ENCODE peak calls at places on chromosomes 3 and 15, in seven cellular contexts. C is IMR-90, Q is MM.1S, T is neural progenitor cell, V is prostate gland, B is ovary, R is BJ. Y is an unnamed sample.

GRCh38 chr3:196220587-196220986 is 4.3 kb downstream of the SLC51A start:
- DNase-seq in R (no peak), C (no peak), Q (no peak), V (no peak), T (no peak), B (no peak), Y (no peak)

GRCh38 chr3:115156255-115156654 is 9.2 kb upstream of the ZBTB20 start:
- DNase-seq in C (no peak), Q (no peak), T (no peak), R (no peak), B (no peak), V (no peak), Y (no peak)

GRCh38 chr3:123713211-123713610 is 128.4 kb upstream of the HACD2 start:
- DNase-seq in V (no peak), T (no peak), B (no peak), Q (no peak), R (no peak), C (no peak), Y (no peak)

GRCh38 chr15:29348308-29348914 is 78.8 kb upstream of the NSMCE3 start:
- DNase-seq in V (peak), R (no peak), Q (no peak), B (no peak), C (no peak), T (peak), Y (no peak)

GRCh38 chr15:28079313-28079969 is 19.7 kb downstream of the OCA2 start:
- DNase-seq in B (no peak), R (no peak), T (no peak), Q (no peak), C (no peak), V (no peak), Y (no peak)

GRCh38 chr3:34022147-34022546 is 223.7 kb downstream of the PDCD6IP start:
- DNase-seq in T (no peak), C (no peak), R (no peak), B (no peak), V (no peak), Q (no peak), Y (no peak)

GRCh38 chr3:14622368-14622767 is 29.2 kb upstream of the CCDC174 start:
- DNase-seq in C (no peak), B (no peak), R (no peak), V (no peak), Q (no peak), T (no peak), Y (no peak)

GRCh38 chr3:68893600-68894239 is 38.6 kb downstream of the TAFA4 start:
- DNase-seq in Q (peak), R (no peak), V (no peak), T (peak), C (peak), B (no peak), Y (no peak)

GRCh38 chr15:45799508-45799907 is 164.7 kb downstream of the SQOR start:
- DNase-seq in Q (peak), R (no peak), T (no peak), B (no peak), V (no peak), C (no peak), Y (no peak)

GRCh38 chr3:156687023-156687422 is 12.6 kb downstream of the TIPARP start:
- DNase-seq in R (no peak), C (peak), T (no peak), V (no peak), B (no peak), Q (peak), Y (no peak)

GRCh38 chr15:74375303-74375693 is 7.9 kb upstream of the CYP11A1 start:
- DNase-seq in B (peak), C (peak), Q (peak), T (peak), V (peak), R (no peak), Y (peak)

GRCh38 chr15:74376226-74376625 is 8.8 kb upstream of the CYP11A1 start:
- DNase-seq in R (no peak), Q (no peak), B (peak), C (no peak), T (no peak), V (no peak), Y (no peak)

GRCh38 chr15:74373731-74374647 is 6.5 kb upstream of the CYP11A1 start:
- DNase-seq in T (peak), V (peak), Q (peak), C (peak), R (no peak), B (peak), Y (peak)

GRCh38 chr15:74373056-74373650 is 5.7 kb upstream of the CYP11A1 start:
- DNase-seq in T (no peak), C (no peak), B (no peak), Q (no peak), R (no peak), V (no peak), Y (no peak)

DNA sequence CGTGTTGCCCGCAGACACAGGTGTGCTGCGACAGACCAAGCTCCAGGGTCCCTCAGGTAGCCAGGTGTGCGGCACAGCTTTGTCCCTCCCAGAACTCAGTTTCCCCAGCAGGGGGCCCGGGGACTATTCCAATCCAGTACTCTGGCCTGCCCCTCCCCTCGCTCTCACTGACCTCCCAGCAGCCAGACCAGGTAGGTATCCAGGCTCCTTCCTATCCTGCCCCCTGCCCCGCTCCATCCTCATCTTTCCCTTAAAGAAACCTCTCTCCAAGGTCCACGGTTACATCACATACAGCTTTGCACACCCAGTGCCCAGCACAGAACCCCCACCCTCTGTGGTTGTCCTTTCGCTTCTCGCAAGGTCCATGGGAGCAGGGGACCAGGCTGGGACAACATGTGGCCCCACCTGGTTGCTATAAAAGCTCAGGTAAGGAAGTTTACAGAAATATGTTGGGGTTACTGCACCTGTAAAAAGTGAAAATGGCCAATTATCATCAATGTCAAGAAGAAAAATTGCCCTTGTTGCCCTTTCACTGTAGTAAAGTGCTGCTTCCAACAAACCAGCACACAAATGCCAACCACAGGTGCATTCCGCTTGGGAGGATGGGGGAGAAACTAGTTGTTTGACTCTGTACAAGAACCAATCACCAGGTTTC is 7.3 kb upstream of the CYP11A1 start:
- DNase-seq in Q (peak), V (no peak), R (no peak), C (no peak), T (no peak), B (no peak), Y (no peak)
- TF ChIP-seq CTCF in Q (no peak), V (no peak), R (peak), C (no peak), T (no peak), B (no peak), Y (no peak)

DNA sequence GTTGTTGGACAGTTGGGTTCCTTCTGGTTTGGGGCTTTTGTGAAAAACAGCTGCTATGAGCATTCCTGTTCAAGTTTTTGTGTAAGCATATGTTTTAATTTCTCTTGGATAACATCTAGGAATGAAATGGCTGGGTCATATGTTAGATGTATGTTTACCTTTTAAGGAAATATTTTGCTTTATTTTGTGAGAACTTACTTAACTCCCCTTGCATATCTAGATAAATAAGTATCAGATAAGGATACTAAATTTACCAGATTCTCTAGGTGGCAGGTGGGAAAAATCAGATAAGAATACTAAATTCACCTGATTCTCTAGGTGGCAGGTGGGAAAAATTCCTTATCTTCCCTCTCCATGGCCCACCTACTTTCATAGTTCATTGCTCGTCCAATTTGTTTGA is 1.1 kb upstream of the PLS1 start:
- DNase-seq in B (no peak), Q (no peak), R (no peak), T (no peak), C (no peak), V (no peak), Y (no peak)
- H3K4me3 ChIP-seq in B (no peak), Q (no peak), R (no peak), T (peak), C (no peak), V (no peak), Y (no peak)

GRCh38 chr15:64034519-64034918 is 11.8 kb downstream of the DAPK2 start:
- DNase-seq in B (no peak), Q (no peak), R (no peak), C (no peak), V (no peak), T (no peak), Y (no peak)

GRCh38 chr15:64044315-64045105 is 1.8 kb downstream of the DAPK2 start:
- DNase-seq in V (no peak), T (no peak), R (no peak), C (no peak), B (no peak), Q (no peak), Y (peak)

GRCh38 chr15:64035525-64035924 is 10.8 kb downstream of the DAPK2 start:
- DNase-seq in R (no peak), C (no peak), Q (no peak), B (no peak), V (no peak), T (no peak), Y (no peak)

DNA sequence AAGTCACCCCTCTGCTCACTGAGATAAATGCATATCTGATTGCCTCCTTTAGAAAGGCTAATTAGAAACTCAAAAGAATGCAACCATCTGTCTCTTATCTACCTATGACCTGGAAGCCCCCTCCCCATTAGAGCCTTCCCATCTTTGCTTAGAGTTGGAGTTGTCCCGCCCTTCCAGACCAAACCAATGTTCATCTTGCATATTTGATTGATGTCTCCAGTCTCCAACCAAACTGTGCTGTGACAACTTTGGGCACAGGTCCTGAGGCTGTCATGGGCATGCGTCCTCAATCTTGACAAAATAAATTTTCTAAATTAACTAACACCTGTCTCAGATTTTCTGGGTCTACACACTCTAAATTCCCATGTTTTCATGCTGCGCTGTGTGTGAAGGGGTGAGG is 7.4 kb downstream of the DAPK2 start:
- DNase-seq in C (no peak), T (no peak), V (no peak), R (no peak), B (no peak), Q (no peak), Y (no peak)
- TF ChIP-seq CTCF in C (no peak), T (no peak), V (no peak), R (no peak), B (no peak), Q (no peak), Y (no peak)

GRCh38 chr3:119808843-119809242 is 26.9 kb downstream of the NR1I2 start:
- DNase-seq in R (no peak), C (no peak), B (no peak), Q (no peak), T (no peak), V (no peak), Y (no peak)

GRCh38 chr3:119808244-119808643 is 26.3 kb downstream of the NR1I2 start:
- DNase-seq in B (no peak), R (no peak), T (no peak), C (no peak), Q (no peak), V (no peak), Y (no peak)

GRCh38 chr3:119810018-119810435 is 28.1 kb downstream of the NR1I2 start:
- DNase-seq in C (peak), V (no peak), T (no peak), B (no peak), Q (peak), R (no peak), Y (no peak)

GRCh38 chr3:119812491-119813058 is 30.7 kb downstream of the NR1I2 start:
- DNase-seq in B (no peak), R (no peak), C (no peak), T (no peak), Q (no peak), V (no peak), Y (no peak)

DNA sequence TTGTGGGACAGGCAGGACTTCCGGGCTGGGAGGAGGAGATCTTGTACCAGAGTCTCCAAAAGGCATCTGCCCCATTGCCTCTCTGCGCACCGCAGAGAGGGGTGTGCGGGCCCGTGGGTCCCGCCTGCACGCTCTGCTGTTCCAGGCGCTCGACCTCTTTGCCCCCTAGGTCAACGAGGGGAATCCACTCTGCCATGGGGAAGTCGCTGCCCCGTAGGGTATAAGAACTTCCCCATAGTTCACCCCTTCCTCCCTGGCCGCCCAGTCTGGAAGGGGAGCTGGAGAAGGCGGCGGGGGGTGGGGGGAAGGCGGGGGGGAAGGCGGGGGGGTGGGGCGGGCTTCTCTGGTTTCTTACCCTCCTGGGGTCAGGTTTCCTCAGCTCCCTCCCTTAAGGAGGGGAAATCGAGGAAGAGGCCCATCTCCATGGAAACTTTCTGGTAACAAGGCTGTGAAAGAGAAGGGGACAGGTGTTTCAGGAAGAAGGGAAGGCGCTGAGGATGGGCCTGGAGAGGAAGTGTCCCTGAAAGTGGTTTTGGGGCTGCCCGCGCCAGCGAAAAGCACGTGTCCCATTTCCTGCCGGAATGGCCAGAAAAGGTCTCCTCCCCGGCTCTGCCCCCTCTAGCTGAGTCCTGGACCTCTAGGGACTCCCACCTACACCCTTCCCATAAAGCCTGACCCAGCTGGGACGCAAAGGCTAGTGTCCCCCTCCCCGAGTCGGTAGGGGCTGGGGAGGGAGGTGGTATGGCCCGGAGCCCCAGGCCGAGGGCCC is 27.5 kb downstream of the NR1I2 start:
- DNase-seq in C (no peak), T (no peak), R (no peak), Q (no peak), V (no peak), B (no peak), Y (no peak)
- H3K4me3 ChIP-seq in C (peak), T (no peak), R (peak), Q (peak), V (peak), B (peak), Y (peak)

DNA sequence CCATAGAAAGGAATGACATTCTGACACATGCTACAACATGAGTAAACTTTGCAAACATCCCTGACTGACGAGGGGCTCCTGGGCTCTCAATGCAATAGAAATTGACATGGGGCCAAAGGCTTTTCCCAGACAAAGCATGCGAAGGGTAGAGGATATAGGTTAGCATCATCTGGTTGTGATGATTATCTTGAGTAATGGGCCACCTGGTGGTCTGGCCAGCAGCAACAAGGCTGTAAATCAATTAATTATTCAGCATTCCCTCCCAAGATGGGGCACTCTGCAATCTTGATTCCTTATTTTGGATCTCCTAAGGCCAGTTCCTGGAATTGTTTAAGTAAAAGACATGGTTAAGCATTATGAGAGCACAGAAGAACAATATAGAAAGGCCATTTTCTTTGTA is 99.2 kb downstream of the AGBL1 start:
- DNase-seq in R (no peak), B (no peak), C (no peak), Q (no peak), V (no peak), T (peak), Y (no peak)
- TF ChIP-seq CTCF in R (no peak), B (no peak), C (no peak), Q (no peak), V (no peak), T (peak), Y (no peak)

GRCh38 chr3:62370112-62371031 is 3.0 kb downstream of the FEZF2 start:
- DNase-seq in T (peak), B (no peak), C (no peak), R (no peak), V (no peak), Q (no peak), Y (no peak)

GRCh38 chr3:62367735-62368704 is 5.3 kb downstream of the FEZF2 start:
- DNase-seq in R (no peak), V (no peak), T (peak), B (no peak), C (no peak), Q (no peak), Y (no peak)

GRCh38 chr3:62369476-62369743 is 3.9 kb downstream of the FEZF2 start:
- DNase-seq in T (no peak), R (no peak), C (no peak), Q (no peak), B (no peak), V (no peak), Y (no peak)

GRCh38 chr3:62371032-62371734 is 2.2 kb downstream of the FEZF2 start:
- DNase-seq in B (no peak), C (no peak), T (peak), R (no peak), Q (no peak), V (no peak), Y (no peak)

DNA sequence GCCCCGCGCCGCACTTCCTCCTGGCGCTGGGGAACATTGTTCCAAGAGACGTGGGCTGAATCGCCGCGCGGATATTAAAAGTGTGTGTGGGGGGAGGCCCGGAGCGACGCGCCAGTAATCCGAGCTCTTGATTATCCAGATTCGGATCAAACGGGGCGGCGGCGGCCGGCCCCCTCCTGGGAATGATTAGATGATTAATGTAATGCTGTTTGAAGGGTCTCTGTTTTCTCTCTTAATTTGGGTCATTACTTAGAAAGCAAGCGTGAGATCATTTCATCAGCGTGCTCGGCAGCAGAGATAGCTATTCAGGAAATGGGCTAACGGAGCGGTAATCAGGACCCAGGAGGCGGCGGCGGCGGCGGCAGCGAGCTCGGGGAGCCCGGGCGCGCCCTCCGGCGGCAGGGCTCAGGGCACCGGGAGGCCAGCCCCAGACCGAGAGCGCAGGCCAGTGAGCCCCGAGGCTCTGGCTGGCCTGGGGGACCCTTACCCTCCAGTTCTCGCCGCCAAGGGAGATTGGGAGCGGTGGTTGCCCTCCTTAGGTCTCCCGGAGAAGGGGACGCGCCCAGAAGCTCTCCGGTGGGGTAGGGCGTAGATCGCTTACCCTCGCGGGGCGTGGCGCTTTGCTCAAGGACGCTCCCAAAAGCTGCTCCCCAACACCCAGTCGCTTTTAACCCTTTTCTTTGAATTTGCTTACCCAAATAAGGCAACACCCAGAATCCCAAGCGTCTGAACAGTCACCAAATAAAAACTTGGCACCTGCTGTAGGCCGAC is 4.5 kb downstream of the FEZF2 start:
- DNase-seq in V (no peak), T (peak), C (no peak), R (no peak), Q (no peak), B (no peak), Y (no peak)
- H3K4me3 ChIP-seq in V (no peak), T (peak), C (no peak), R (no peak), Q (no peak), B (no peak), Y (no peak)

GRCh38 chr15:52527196-52527897 is 1.3 kb downstream of the MYO5A start:
- DNase-seq in Q (no peak), B (no peak), V (no peak), T (no peak), R (no peak), C (no peak), Y (no peak)

GRCh38 chr15:52529289-52529929 is 729 bp upstream of the MYO5A start:
- DNase-seq in Q (peak), C (no peak), V (peak), T (no peak), B (no peak), R (no peak), Y (peak)

GRCh38 chr15:52527898-52528464 is 699 bp downstream of the MYO5A start:
- DNase-seq in B (peak), C (peak), T (peak), R (no peak), V (peak), Q (peak), Y (peak)

GRCh38 chr15:52529940-52530339 is 1.3 kb upstream of the MYO5A start:
- DNase-seq in R (no peak), C (no peak), T (peak), V (no peak), B (no peak), Q (no peak), Y (no peak)

GRCh38 chr15:52528465-52529288 is at the start of gene MYO5A:
- DNase-seq in C (peak), R (no peak), T (peak), B (peak), V (peak), Q (peak), Y (peak)
- TF ChIP-seq CTCF in C (peak), R (peak), T (no peak), B (peak), V (peak), Q (peak), Y (no peak)